ENCODE peak calls at places on chromosomes 3 and 15, in four cellular contexts. A is K562, T is IMR-90, E is endothelial cell of umbilical vein. C is an unnamed sample.

GRCh38 chr3:107956991-107957467 is 133.8 kb downstream of the CD47 start:
- DNase-seq in E (peak; percentile 81), A (no peak), T (peak; percentile 14), C (no peak)

GRCh38 chr15:81189583-81190283 is 6.9 kb upstream of the IL16 start:
- DNase-seq in T (peak; percentile 99), A (no peak), E (no peak), C (no peak)

GRCh38 chr3:56890448-56891083 is 88.8 kb upstream of the ARHGEF3 start:
- DNase-seq in T (no peak), E (no peak), A (no peak), C (no peak)

GRCh38 chr15:31391687-31392671 is 65.3 kb downstream of the KLF13 start:
- DNase-seq in A (peak; percentile 74), E (peak; percentile 50), T (peak; percentile 62), C (no peak)

GRCh38 chr3:10715886-10716285 is 100.1 kb upstream of the SLC6A11 start:
- DNase-seq in E (no peak), A (no peak), T (no peak), C (no peak)

GRCh38 chr15:76866008-76866407 is 39.1 kb downstream of the SCAPER start:
- DNase-seq in T (peak; percentile 33), A (no peak), E (no peak), C (no peak)

GRCh38 chr3:90005448-90005847 is 898.0 kb downstream of the EPHA3 start:
- DNase-seq in A (no peak), T (no peak), E (no peak), C (no peak)

GRCh38 chr15:92801774-92802464 is 98.2 kb upstream of the CHD2 start:
- DNase-seq in A (peak; percentile 42), E (no peak), T (peak; percentile 94), C (no peak)

GRCh38 chr3:88921986-88922385 is 185.4 kb upstream of the EPHA3 start:
- DNase-seq in E (no peak), T (no peak), A (no peak), C (no peak)

GRCh38 chr3:55620361-55621025 is 133.4 kb upstream of the WNT5A start:
- DNase-seq in E (no peak), T (peak; percentile 87), A (peak; percentile 5), C (peak; percentile 42)

GRCh38 chr3:18717588-18717987 is 292.4 kb upstream of the SATB1 start:
- DNase-seq in A (no peak), T (no peak), E (no peak), C (no peak)
- H3K9me1 ChIP-seq in A (no peaks in the 10 kb centered on the region), T (no peaks in the 10 kb centered on the region), E (no peaks in the 10 kb centered on the region), C (no peaks in the 10 kb centered on the region)

DNA sequence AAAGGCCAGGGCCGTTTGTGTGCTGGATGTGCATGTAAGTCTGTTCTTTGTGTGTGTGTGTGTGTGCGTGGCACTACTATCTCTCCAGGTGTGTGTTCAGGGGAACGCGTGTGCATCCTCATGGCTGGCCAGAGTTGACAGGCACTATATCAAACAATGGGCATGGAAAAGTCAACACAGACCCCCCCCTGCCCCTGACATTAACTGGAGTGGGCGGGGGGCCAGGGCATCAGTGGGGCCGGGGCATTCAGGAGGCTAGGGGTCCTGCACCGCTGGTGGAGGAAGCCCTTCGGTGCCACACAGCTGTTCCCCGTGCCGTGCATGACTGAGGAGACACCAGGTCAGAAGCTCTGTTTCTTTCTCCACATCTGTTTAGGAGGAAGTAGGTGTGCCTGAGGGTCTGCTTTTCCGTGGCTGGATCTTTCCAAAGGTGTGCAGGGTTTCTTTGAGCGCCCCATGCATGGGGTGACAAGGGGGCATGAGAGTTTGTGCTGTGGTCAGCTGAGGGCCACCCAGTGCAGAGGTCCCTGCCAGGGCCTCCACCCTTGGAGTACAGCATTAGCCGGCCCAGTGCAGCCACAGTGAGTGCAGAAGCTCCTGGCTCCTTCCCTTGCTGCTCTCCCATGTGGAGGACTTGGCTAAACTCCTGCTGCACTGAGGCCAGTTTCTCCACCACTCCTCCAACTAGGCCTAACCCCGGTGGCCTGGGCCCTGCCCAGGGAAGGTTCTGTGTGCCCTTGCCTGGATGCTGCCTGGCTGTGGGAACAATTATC is 7.5 kb downstream of the C3orf22 start:
- DNase-seq in T (no peak), A (no peak), E (no peak), C (no peak)
- H3K9me1 ChIP-seq in T (no peaks in the 10 kb centered on the region), A (no peaks in the 10 kb centered on the region), E (no peaks in the 10 kb centered on the region), C (no peaks in the 10 kb centered on the region)

GRCh38 chr15:35885870-35886269 is 339.9 kb upstream of the DPH6 start:
- DNase-seq in A (no peak), E (no peak), T (no peak), C (no peak)
- H3K9me1 ChIP-seq in A (no peaks in the 10 kb centered on the region), E (no peaks in the 10 kb centered on the region), T (peaks cover 3% of the 10 kb centered on the region), C (no peaks in the 10 kb centered on the region)

GRCh38 chr15:56991017-56991416 is 72.6 kb downstream of the TCF12 start:
- DNase-seq in E (no peak), A (no peak), T (no peak), C (no peak)

GRCh38 chr15:56996093-56996492 is 77.6 kb downstream of the TCF12 start:
- DNase-seq in A (no peak), E (no peak), T (no peak), C (no peak)

GRCh38 chr15:56994280-56994679 is 75.8 kb downstream of the TCF12 start:
- DNase-seq in E (no peak), T (no peak), A (no peak), C (no peak)

DNA sequence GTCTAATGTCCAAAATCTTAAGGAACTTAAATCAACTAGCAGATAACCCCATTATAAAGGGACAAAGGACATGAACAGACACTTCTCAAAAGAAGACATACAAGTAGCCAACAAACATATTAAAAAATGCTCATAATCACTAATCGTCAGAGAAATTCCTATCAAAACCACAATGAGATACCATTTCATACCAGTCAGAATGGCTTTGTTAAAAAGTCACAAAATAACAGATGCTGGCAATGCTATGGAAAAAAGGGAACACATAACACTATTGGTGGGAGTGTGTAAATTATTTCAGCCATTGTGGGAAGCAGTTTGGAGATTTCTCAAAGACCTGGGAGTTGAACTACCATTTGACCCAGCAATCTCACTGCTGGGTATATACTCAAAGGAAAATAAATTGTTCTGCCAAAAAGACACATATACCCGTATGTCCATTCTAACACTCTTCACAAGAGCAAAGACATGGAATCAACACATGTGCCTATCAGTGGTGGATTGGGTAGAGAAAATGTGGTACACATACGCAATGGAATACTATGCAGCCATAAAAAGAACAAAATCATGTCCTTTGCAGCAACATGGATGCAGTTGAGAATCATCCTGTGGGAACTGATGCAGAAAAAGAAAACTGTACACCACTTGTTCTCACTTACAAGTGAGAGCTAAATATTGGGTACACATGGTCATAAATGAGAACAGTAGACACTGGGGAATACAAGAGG is 78.5 kb downstream of the TCF12 start:
- DNase-seq in T (no peak), E (no peak), A (no peak), C (no peak)
- H3K9me1 ChIP-seq in T (no peaks in the 10 kb centered on the region), E (no peaks in the 10 kb centered on the region), A (no peaks in the 10 kb centered on the region), C (no peaks in the 10 kb centered on the region)

GRCh38 chr15:56149071-56149470 is 94.6 kb downstream of the RFX7 start:
- DNase-seq in A (no peak), E (no peak), T (peak; percentile 33), C (no peak)
- H3K9me1 ChIP-seq in A (no peaks in the 10 kb centered on the region), E (no peaks in the 10 kb centered on the region), T (peaks cover 2% of the 10 kb centered on the region), C (no peaks in the 10 kb centered on the region)

GRCh38 chr15:40685376-40685775 is 9.6 kb upstream of the RAD51 start:
- DNase-seq in E (no peak), A (no peak), T (no peak), C (no peak)
- H3K9me1 ChIP-seq in E (no peaks in the 10 kb centered on the region), A (no peaks in the 10 kb centered on the region), T (peaks cover 7% of the 10 kb centered on the region), C (no peaks in the 10 kb centered on the region)

GRCh38 chr3:32470362-32470761 is 32.3 kb downstream of the CMTM6 start:
- DNase-seq in E (peak; percentile 18), T (no peak), A (no peak), C (no peak)
- H3K9me1 ChIP-seq in E (no peaks in the 10 kb centered on the region), T (peaks cover 17% of the 10 kb centered on the region), A (no peaks in the 10 kb centered on the region), C (no peaks in the 10 kb centered on the region)

DNA sequence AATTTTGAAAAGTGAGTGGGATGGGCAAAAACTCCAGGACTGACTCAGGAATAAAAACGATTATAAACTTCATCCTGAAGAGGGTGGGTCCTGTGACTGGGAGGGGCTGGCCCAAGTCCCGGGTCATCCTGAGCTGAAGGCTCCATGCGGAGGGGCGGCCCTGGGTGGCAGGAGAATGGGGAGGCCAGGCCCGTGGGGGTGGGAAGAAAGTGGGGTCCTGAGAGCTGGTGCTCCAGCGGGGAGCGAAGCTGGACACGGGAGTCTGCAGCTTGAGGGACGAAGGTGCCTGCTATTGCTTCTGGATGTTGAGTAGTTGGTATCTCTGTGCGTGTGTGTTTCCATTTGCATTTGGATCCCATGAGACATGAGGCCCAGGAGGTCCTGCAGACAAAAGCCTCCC is 4.7 kb upstream of the OCA2 start:
- DNase-seq in E (no peak), A (no peak), T (no peak), C (no peak)
- H3K9me1 ChIP-seq in E (no peaks in the 10 kb centered on the region), A (no peaks in the 10 kb centered on the region), T (peaks cover 2% of the 10 kb centered on the region), C (no peaks in the 10 kb centered on the region)

GRCh38 chr3:122409392-122409791 is 6.5 kb downstream of the WDR5B start:
- DNase-seq in E (no peak), T (no peak), A (no peak), C (no peak)

GRCh38 chr3:122414391-122414790 is 1.5 kb downstream of the WDR5B start:
- DNase-seq in T (peak; percentile 36), A (no peak), E (no peak), C (no peak)

GRCh38 chr3:122410111-122410510 is 5.8 kb downstream of the WDR5B start:
- DNase-seq in E (no peak), A (no peak), T (no peak), C (no peak)

GRCh38 chr3:122407946-122408345 is 7.9 kb downstream of the WDR5B start:
- DNase-seq in T (no peak), E (no peak), A (no peak), C (no peak)

DNA sequence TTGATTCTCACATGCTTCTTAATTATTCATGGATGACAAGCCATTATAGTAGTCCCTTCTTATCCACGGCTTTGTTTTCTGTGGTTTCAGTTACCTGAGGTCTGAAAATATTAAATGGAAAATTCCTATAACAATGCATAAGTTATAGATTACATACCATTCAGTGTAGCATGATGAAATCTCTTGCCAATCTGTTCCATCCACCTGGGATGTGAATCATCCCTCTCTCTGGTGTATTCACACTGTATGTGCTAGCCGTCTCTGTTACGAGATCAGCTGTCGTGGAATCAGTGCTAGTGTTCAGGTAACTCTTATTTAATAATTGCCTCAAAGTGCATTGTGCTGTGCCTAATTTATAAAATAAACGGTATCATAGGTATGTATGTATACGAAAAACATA is 5.2 kb downstream of the WDR5B start:
- DNase-seq in A (no peak), T (no peak), E (no peak), C (no peak)
- H3K9me1 ChIP-seq in A (no peaks in the 10 kb centered on the region), T (peaks cover 3% of the 10 kb centered on the region), E (no peaks in the 10 kb centered on the region), C (no peaks in the 10 kb centered on the region)

GRCh38 chr15:57656434-57656833 is 50.1 kb upstream of the POLR2M start:
- DNase-seq in A (no peak), E (no peak), T (no peak), C (no peak)
- H3K9me1 ChIP-seq in A (no peaks in the 10 kb centered on the region), E (no peaks in the 10 kb centered on the region), T (no peaks in the 10 kb centered on the region), C (no peaks in the 10 kb centered on the region)